ENCODE peak calls at places on chromosome 1, in ten cellular contexts. K is CD4-positive, alpha-beta memory T cell; P is stimulated activated CD4-positive, alpha-beta T cell treated with anti-CD3 and anti-CD28 coated beads, Interleukin-15, amount 100 ng/mL, for 24 hours; V is T47D; H is NT2/D1; S is RCC 7860; F is HEK293T; T is left ventricle myocardium inferior; Z is NCI-H1436; O is memory B cell. R is an unnamed sample.

GRCh38 chr1:41368384-41368783 is 7.2 kb downstream of the FOXO6 start:
- DNase-seq in V (no peak), S (no peak), T (no peak), Z (no peak), H (no peak), P (no peak), O (no peak), F (no peak), K (no peak), R (no peak)

GRCh38 chr1:40794915-40795715 is 11.5 kb downstream of the KCNQ4 start:
- DNase-seq in T (no peak), Z (no peak), S (no peak), P (peak), O (no peak), H (no peak), F (no peak), V (no peak), K (no peak), R (no peak)

GRCh38 chr1:19662313-19662712 is 2.4 kb upstream of the HTR6 start:
- DNase-seq in P (no peak), V (no peak), T (no peak), F (no peak), O (no peak), K (no peak), S (no peak), H (no peak), Z (no peak), R (no peak)

GRCh38 chr1:189431437-189431836 is 1046.2 kb downstream of the BRINP3 start:
- DNase-seq in F (no peak), K (no peak), Z (no peak), V (peak), H (no peak), S (no peak), P (no peak), O (no peak), T (no peak), R (peak)

GRCh38 chr1:208242186-208242585 is 2.0 kb downstream of the PLXNA2 start:
- DNase-seq in P (no peak), Z (no peak), F (no peak), O (no peak), S (no peak), T (no peak), K (no peak), V (no peak), H (no peak), R (no peak)

GRCh38 chr1:15955552-15955951 is 20.3 kb downstream of the ZBTB17 start:
- DNase-seq in V (no peak), H (no peak), F (no peak), Z (no peak), T (no peak), P (no peak), O (no peak), K (no peak), S (no peak), R (no peak)

GRCh38 chr1:117235863-117236465 is 25.2 kb upstream of the VTCN1 start:
- DNase-seq in O (no peak), F (no peak), K (no peak), T (peak), S (no peak), V (no peak), Z (no peak), H (no peak), P (no peak), R (no peak)

GRCh38 chr1:57727121-57727520 is 303.3 kb upstream of the DAB1 start:
- DNase-seq in T (no peak), F (no peak), P (no peak), V (no peak), Z (no peak), O (no peak), K (no peak), S (no peak), H (no peak), R (no peak)

GRCh38 chr1:88357690-88358089 is 326.4 kb upstream of the PKN2 start:
- DNase-seq in S (no peak), Z (no peak), H (no peak), K (no peak), T (no peak), F (no peak), O (no peak), P (no peak), V (no peak), R (no peak)

GRCh38 chr1:226697151-226697575 is 41.9 kb downstream of the ITPKB start:
- DNase-seq in F (no peak), V (no peak), H (no peak), O (peak), P (no peak), Z (no peak), T (no peak), K (no peak), S (peak), R (no peak)

GRCh38 chr1:154176341-154176740 is 15.6 kb downstream of the TPM3 start:
- DNase-seq in F (no peak), P (no peak), S (peak), H (no peak), T (no peak), Z (no peak), O (no peak), K (no peak), V (peak), R (peak)

GRCh38 chr1:47424336-47424982 is 8.4 kb downstream of the FOXE3 start:
- DNase-seq in Z (peak), P (no peak), K (no peak), V (peak), H (peak), O (no peak), S (peak), T (no peak), F (peak), R (peak)

GRCh38 chr1:170337413-170337994 is 191.7 kb downstream of the NTMT2 start:
- DNase-seq in T (no peak), S (no peak), P (no peak), F (no peak), O (no peak), V (no peak), K (no peak), H (no peak), Z (no peak), R (no peak)

GRCh38 chr1:48196168-48196716 is 26.3 kb upstream of the SLC5A9 start:
- DNase-seq in F (no peak), O (no peak), S (no peak), K (no peak), Z (no peak), H (no peak), V (no peak), P (no peak), T (no peak), R (no peak)